ENCODE peak calls at places on chromosomes 4 and X, in five cellular contexts. Y is progenitor cell of endocrine pancreas, A is left lung, H is cardiac muscle cell, G is lower leg skin. X is an unnamed sample.

GRCh38 chr4:622996-623913 is 2.1 kb upstream of the PDE6B start:
- DNase-seq in H (no peak), Y (no peak), G (no peak), A (no peak), X (no peak)

GRCh38 chrX:39764441-39764914 is 333.3 kb downstream of the BCOR start:
- DNase-seq in A (no peak), Y (no peak), G (no peak), H (no peak), X (no peak)

GRCh38 chr4:98932539-98932938 is 3.6 kb upstream of the EIF4E start:
- DNase-seq in H (no peak), G (no peak), A (no peak), Y (no peak), X (no peak)

GRCh38 chr4:128660361-128660964 is 149.0 kb upstream of the JADE1 start:
- DNase-seq in G (no peak), H (no peak), A (no peak), Y (no peak), X (no peak)

GRCh38 chr4:185656467-185656890 is 121.2 kb upstream of the PDLIM3 start:
- DNase-seq in H (peak; percentile 19), A (peak; percentile 63), Y (no peak), G (no peak), X (no peak)

GRCh38 chr4:140928880-140929279 is 172.7 kb upstream of the TBC1D9 start:
- DNase-seq in Y (no peak), H (no peak), G (no peak), A (no peak), X (no peak)

GRCh38 chr4:73729534-73730165 is 10.7 kb upstream of the CXCL8 start:
- DNase-seq in G (peak; percentile 91), A (peak; percentile 56), H (peak; percentile 66), Y (peak; percentile 19), X (no peak)

GRCh38 chr4:7266525-7267292 is 74.4 kb downstream of the SORCS2 start:
- DNase-seq in H (no peak), G (no peak), Y (no peak), A (no peak), X (no peak)

GRCh38 chr4:18559492-18559891 is 537.9 kb upstream of the LCORL start:
- DNase-seq in A (peak; percentile 34), G (no peak), Y (no peak), H (no peak), X (no peak)

GRCh38 chrX:119211649-119212014 is 24.5 kb upstream of the PGRMC1 start:
- DNase-seq in A (no peak), G (no peak), Y (no peak), H (no peak), X (no peak)

GRCh38 chr4:188691811-188692210 is 552.6 kb downstream of the TRIML1 start:
- DNase-seq in H (no peak), G (no peak), Y (no peak), A (no peak), X (no peak)

GRCh38 chr4:106868381-106869035 is 167.6 kb downstream of the DKK2 start:
- DNase-seq in Y (no peak), G (no peak), A (no peak), H (no peak), X (no peak)

GRCh38 chr4:122117743-122118142 is 34.4 kb upstream of the BLTP1 start:
- DNase-seq in Y (no peak), G (no peak), A (no peak), H (no peak), X (no peak)

GRCh38 chr4:94882756-94883155 is 125.0 kb downstream of the BMPR1B start:
- DNase-seq in Y (no peak), G (no peak), A (no peak), H (no peak), X (no peak)

GRCh38 chr4:119490335-119490734 is 138.3 kb downstream of the PDE5A start:
- DNase-seq in H (peak; percentile 27), A (no peak), Y (no peak), G (no peak), X (no peak)

GRCh38 chrX:10617964-10618342 is 2.4 kb downstream of the MID1 start:
- DNase-seq in G (no peak), Y (no peak), A (no peak), H (no peak), X (no peak)

GRCh38 chrX:150508461-150509367 is 59.7 kb upstream of the MTM1 start:
- DNase-seq in A (no peak), H (no peak), Y (no peak), G (peak; percentile 92), X (no peak)

GRCh38 chr4:10079951-10080873 is 36.4 kb downstream of the WDR1 start:
- DNase-seq in Y (no peak), G (peak; percentile 78), A (peak; percentile 28), H (no peak), X (no peak)

GRCh38 chrX:39011454-39012204 is 210.4 kb downstream of the MID1IP1 start:
- DNase-seq in Y (no peak), H (no peak), G (no peak), A (no peak), X (no peak)

GRCh38 chrX:85244411-85245210 is 820 bp downstream of the ZNF711 start:
- DNase-seq in A (no peak), Y (peak; percentile 14), H (peak; percentile 54), G (no peak), X (no peak)

GRCh38 chr4:138555584-138555983 is 313.4 kb upstream of the SLC7A11 start:
- DNase-seq in H (peak; percentile 22), G (no peak), A (no peak), Y (no peak), X (no peak)

GRCh38 chr4:56683455-56683854 is 2.4 kb upstream of the HOPX start:
- DNase-seq in H (no peak), Y (no peak), G (no peak), A (no peak), X (no peak)

GRCh38 chr4:175394213-175394612 is 417.9 kb downstream of the GPM6A start:
- DNase-seq in Y (no peak), H (no peak), G (no peak), A (no peak), X (no peak)

GRCh38 chr4:25727711-25728493 is 72.3 kb downstream of the SLC34A2 start:
- DNase-seq in A (no peak), Y (no peak), G (no peak), H (no peak), X (no peak)

GRCh38 chrX:24350217-24350616 is 10.2 kb upstream of the SUPT20HL1 start:
- DNase-seq in G (no peak), A (no peak), Y (no peak), H (no peak), X (no peak)

GRCh38 chr4:148273501-148273986 is 168.7 kb downstream of the NR3C2 start:
- DNase-seq in G (no peak), A (no peak), H (no peak), Y (no peak), X (no peak)

GRCh38 chrX:151239748-151240147 is 63.4 kb downstream of the GPR50 start:
- DNase-seq in G (no peak), A (no peak), H (no peak), Y (no peak), X (no peak)

GRCh38 chr4:85919488-85919887 is 440.4 kb downstream of the MAPK10 start:
- DNase-seq in Y (no peak), H (no peak), G (no peak), A (no peak), X (no peak)

GRCh38 chr4:150600821-150601445 is 19.0 kb downstream of the MAB21L2 start:
- DNase-seq in H (no peak), G (no peak), Y (no peak), A (no peak), X (no peak)

GRCh38 chr4:187118731-187119130 is 395.1 kb upstream of the FAT1 start:
- DNase-seq in G (no peak), A (no peak), Y (no peak), H (no peak), X (no peak)

DNA sequence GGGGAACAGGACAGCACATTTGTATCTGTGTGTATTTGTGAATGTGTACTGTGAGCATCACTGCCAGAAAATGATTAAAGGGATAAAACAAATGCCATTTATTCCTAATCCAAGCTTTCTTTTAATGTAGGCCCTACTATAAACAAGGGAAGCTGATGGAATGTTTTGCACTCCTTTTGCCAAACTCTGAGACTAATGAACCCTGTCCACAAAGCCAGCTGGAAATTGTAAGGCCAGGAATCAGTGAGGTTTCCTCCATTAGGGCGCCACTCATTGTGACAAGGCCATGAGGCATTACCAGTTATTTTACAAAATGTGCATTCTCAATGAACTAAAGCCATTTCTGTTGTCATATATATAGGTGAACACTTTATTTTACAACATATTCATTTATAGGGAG is 163.0 kb upstream of the NAP1L5 start:
- DNase-seq in H (no peak), G (no peak), A (no peak), Y (no peak), X (no peak)
- TF ChIP-seq CTCF in H (no peak), G (no peak), A (no peak), Y (no peak), X (no peak)

DNA sequence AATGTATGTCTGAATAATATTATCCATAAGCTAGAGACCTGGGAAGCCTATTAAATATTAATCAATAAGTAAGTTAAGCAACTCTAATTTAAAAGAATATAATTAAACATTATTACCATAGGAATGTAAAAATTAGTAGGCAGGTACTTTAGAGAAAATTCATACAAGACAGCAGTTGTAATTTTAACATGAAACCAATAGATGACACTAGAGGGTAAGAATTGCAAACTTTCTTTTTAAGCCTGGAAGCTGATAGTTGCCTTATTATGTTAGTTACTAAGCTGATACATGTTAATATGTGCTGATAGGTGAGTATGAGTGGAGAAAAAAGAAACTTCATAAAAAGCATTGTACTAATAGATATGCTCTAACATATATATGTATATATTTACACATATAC is 1157.4 kb downstream of the FAM133A start:
- DNase-seq in H (peak; percentile 20), A (no peak), G (no peak), Y (no peak), X (no peak)
- TF ChIP-seq CTCF in H (peak; percentile 24), A (no peak), G (no peak), Y (peak; percentile 73), X (peak; percentile 77)

DNA sequence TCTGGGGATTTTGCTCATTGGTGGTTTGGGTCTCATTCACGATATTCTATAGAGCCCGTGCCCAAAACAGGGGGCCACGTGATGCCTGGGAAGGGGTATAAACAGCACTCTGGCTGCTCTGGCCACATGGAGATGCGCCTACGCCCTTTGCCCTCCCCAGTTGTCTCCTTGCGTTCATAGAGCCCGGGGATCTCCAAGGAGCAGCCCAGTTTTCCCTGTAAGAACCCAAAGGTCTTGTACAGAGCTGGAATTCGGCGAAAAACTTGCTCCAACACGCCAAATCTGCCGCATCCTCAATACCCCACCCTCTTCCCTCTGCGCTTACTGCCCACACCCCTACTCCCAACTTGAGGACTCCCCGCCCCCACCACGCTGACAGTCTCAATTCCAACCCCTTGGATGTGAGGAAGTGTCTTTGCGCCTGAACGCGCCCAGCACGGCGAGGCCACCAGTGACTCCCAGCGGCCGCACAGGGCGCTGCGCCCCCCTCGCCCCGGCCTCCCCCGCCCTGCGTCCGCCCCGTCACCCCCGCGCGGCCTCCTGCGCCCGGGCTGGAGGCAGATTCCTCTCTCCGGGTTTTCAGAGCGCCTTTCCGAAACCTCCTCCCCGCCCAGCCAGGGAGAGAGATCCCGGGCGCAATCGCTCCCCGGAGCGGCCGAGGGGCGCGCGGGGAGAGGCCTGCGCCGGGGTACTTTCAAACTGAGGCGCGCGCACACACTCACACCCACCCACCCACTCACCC is at the start of gene NHS:
- DNase-seq in G (peak; percentile 90), A (peak; percentile 36), Y (peak; percentile 86), H (peak; percentile 88), X (peak; percentile 91)
- TF ChIP-seq CTCF in G (no peak), A (no peak), Y (peak; percentile 81), H (peak; percentile 40), X (peak; percentile 82)

GRCh38 chrX:113790987-113791386 is 792.9 kb upstream of the HTR2C start:
- DNase-seq in A (no peak), H (no peak), Y (no peak), G (no peak), X (no peak)
- TF ChIP-seq CTCF in A (no peak), H (no peak), Y (no peak), G (no peak), X (no peak)

X was measured in type B pancreatic cell.